ENCODE peak calls at places on chromosome 22, in five cellular contexts. One of them, this sample, is unnamed.

GRCh38 chr22:18970948-18971315 is 34.8 kb upstream of the PRODH start:
- DNase-seq in spleen: no peak
- DNase-seq in gastrocnemius medialis: no peak
- DNase-seq in uterus: no peak
- DNase-seq in neural progenitor cell: peak
- DNase-seq in this sample: no peak

GRCh38 chr22:47194476-47195155 is 432.2 kb downstream of the TBC1D22A start:
- DNase-seq in spleen: peak
- DNase-seq in gastrocnemius medialis: no peak
- DNase-seq in uterus: no peak
- DNase-seq in neural progenitor cell: no peak
- DNase-seq in this sample: no peak

GRCh38 chr22:16601437-16602223 is 9.0 kb upstream of the CCT8L2 start:
- DNase-seq in spleen: peak
- DNase-seq in gastrocnemius medialis: no peak
- DNase-seq in uterus: no peak
- DNase-seq in neural progenitor cell: no peak
- DNase-seq in this sample: no peak

GRCh38 chr22:33362702-33363101 is 304.5 kb upstream of the SYN3 start:
- DNase-seq in spleen: no peak
- DNase-seq in gastrocnemius medialis: no peak
- DNase-seq in uterus: no peak
- DNase-seq in neural progenitor cell: no peak
- DNase-seq in this sample: no peak

GRCh38 chr22:48205790-48206189 is 1443.3 kb downstream of the TBC1D22A start:
- DNase-seq in spleen: no peak
- DNase-seq in gastrocnemius medialis: no peak
- DNase-seq in uterus: no peak
- DNase-seq in neural progenitor cell: no peak
- DNase-seq in this sample: no peak

GRCh38 chr22:19495562-19496323 is 16.0 kb downstream of the CDC45 start:
- DNase-seq in spleen: no peak
- DNase-seq in gastrocnemius medialis: no peak
- DNase-seq in uterus: no peak
- DNase-seq in neural progenitor cell: no peak
- DNase-seq in this sample: no peak

GRCh38 chr22:22342697-22343602 is 98.4 kb downstream of the VPREB1 start:
- DNase-seq in spleen: peak
- DNase-seq in gastrocnemius medialis: no peak
- DNase-seq in uterus: no peak
- DNase-seq in neural progenitor cell: peak
- DNase-seq in this sample: peak

GRCh38 chr22:49420651-49421050 is 407.0 kb downstream of the BRD1 start:
- DNase-seq in spleen: no peak
- DNase-seq in gastrocnemius medialis: no peak
- DNase-seq in uterus: no peak
- DNase-seq in neural progenitor cell: no peak
- DNase-seq in this sample: no peak

GRCh38 chr22:43269325-43270040 is 73.7 kb downstream of the SCUBE1 start:
- DNase-seq in spleen: no peak
- DNase-seq in gastrocnemius medialis: no peak
- DNase-seq in uterus: no peak
- DNase-seq in neural progenitor cell: peak
- DNase-seq in this sample: no peak

GRCh38 chr22:17172172-17172833 is 13.2 kb upstream of the HDHD5 start:
- DNase-seq in spleen: peak
- DNase-seq in gastrocnemius medialis: no peak
- DNase-seq in uterus: peak
- DNase-seq in neural progenitor cell: no peak
- DNase-seq in this sample: no peak

GRCh38 chr22:35961480-35961902 is 67.1 kb downstream of the RBFOX2 start:
- DNase-seq in spleen: no peak
- DNase-seq in gastrocnemius medialis: no peak
- DNase-seq in uterus: peak
- DNase-seq in neural progenitor cell: peak
- DNase-seq in this sample: no peak

GRCh38 chr22:26650722-26651421 is 6.5 kb upstream of the MIAT start:
- DNase-seq in spleen: no peak
- DNase-seq in gastrocnemius medialis: no peak
- DNase-seq in uterus: no peak
- DNase-seq in neural progenitor cell: no peak
- DNase-seq in this sample: peak

GRCh38 chr22:19723165-19723989 is at the start of gene GP1BB:
- DNase-seq in spleen: no peak
- DNase-seq in gastrocnemius medialis: no peak
- DNase-seq in uterus: no peak
- DNase-seq in neural progenitor cell: peak
- DNase-seq in this sample: peak

GRCh38 chr22:23836692-23837495 is 1.9 kb downstream of the DERL3 start:
- DNase-seq in spleen: peak
- DNase-seq in gastrocnemius medialis: no peak
- DNase-seq in uterus: no peak
- DNase-seq in neural progenitor cell: no peak
- DNase-seq in this sample: no peak

GRCh38 chr22:48227341-48228018 is 1465.0 kb downstream of the TBC1D22A start:
- DNase-seq in spleen: peak
- DNase-seq in gastrocnemius medialis: no peak
- DNase-seq in uterus: no peak
- DNase-seq in neural progenitor cell: no peak
- DNase-seq in this sample: no peak

GRCh38 chr22:25566812-25567211 is 2.3 kb downstream of the GRK3 start:
- DNase-seq in spleen: no peak
- DNase-seq in gastrocnemius medialis: no peak
- DNase-seq in uterus: no peak
- DNase-seq in neural progenitor cell: no peak
- DNase-seq in this sample: peak

GRCh38 chr22:25567305-25567704 is 2.8 kb downstream of the GRK3 start:
- DNase-seq in spleen: no peak
- DNase-seq in gastrocnemius medialis: no peak
- DNase-seq in uterus: no peak
- DNase-seq in neural progenitor cell: no peak
- DNase-seq in this sample: peak

GRCh38 chr22:25564979-25565677 is 653 bp downstream of the GRK3 start:
- DNase-seq in spleen: peak
- DNase-seq in gastrocnemius medialis: no peak
- DNase-seq in uterus: peak
- DNase-seq in neural progenitor cell: peak
- DNase-seq in this sample: no peak

GRCh38 chr22:25564320-25564978 is at the start of gene GRK3:
- DNase-seq in spleen: peak
- DNase-seq in gastrocnemius medialis: peak
- DNase-seq in uterus: peak
- DNase-seq in neural progenitor cell: peak
- DNase-seq in this sample: peak

DNA sequence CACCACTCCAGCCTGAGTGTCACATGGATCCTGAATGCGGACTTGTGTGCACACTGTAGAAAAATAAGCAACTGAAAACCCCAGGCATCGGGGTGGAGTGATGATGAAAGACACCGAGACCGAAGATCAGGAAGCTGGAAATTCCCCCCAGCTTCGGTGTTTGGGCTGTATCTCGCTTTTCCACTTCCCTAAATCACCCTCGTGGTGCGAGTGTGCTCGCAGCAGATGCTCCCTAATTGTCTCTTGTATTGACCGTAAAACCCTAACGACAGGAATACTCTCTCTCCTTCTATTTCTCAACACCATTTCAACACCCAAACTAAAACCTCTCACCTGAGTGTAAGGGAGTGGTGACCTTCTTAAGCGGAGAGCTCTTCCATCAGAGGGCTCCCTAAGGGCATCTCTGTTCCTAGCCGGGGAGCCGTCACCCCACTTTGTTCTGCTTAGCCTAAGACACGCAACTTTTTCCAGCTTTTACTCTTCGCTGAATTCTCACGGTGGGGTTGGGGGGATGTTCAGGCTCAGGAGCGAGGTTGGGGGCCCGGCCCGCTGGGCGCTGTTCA is 637 bp upstream of the GRK3 start:
- DNase-seq in spleen: no peak
- DNase-seq in gastrocnemius medialis: no peak
- DNase-seq in uterus: no peak
- DNase-seq in neural progenitor cell: peak
- DNase-seq in this sample: peak
- TF ChIP-seq CTCF in spleen: no peak
- TF ChIP-seq CTCF in gastrocnemius medialis: no peak
- TF ChIP-seq CTCF in uterus: no peak
- TF ChIP-seq CTCF in neural progenitor cell: no peak
- TF ChIP-seq CTCF in this sample: no peak

DNA sequence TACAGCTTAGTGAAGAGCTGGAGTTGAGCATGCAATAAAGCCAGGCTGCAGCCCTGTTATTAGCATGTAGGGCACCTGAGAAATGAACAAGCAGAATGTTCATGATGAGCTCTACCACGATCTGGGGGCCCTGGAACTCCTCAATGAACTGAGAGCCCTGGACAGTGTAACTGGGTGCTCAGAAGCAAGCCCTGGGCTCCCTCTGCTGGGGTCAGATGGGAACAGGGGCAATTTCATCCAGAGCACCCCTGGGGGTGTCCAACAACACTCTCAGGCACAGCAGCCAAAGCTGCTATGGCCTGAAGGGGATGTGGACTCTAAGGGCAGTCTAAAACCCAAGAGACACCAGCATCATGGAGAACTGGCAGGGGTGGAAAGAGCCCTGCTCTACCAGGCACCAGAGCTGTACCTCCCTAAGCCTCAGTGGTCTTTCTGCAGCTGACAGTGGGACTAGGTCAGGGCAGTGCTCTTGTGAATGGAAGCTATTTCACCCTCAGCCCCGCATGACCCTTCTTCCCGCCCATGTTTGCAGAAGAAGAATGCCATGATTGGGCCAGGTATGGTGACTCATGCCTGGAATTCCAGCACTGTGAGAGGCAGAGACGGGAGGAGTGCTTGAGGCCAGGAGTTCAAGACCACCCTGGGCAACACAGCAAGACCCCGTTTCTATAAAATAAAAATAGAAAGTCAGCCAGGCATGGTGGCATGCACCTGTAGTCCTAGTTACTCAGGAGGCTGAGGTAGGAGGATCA is 28.9 kb downstream of the THOC5 start:
- DNase-seq in spleen: peak
- DNase-seq in gastrocnemius medialis: no peak
- DNase-seq in uterus: no peak
- DNase-seq in neural progenitor cell: peak
- DNase-seq in this sample: peak
- TF ChIP-seq CTCF in spleen: peak
- TF ChIP-seq CTCF in gastrocnemius medialis: peak
- TF ChIP-seq CTCF in uterus: no peak
- TF ChIP-seq CTCF in neural progenitor cell: peak
- TF ChIP-seq CTCF in this sample: peak

GRCh38 chr22:42114721-42115120 is 15.9 kb downstream of the CYP2D6 start:
- DNase-seq in spleen: no peak
- DNase-seq in gastrocnemius medialis: no peak
- DNase-seq in uterus: no peak
- DNase-seq in neural progenitor cell: peak
- DNase-seq in this sample: no peak

GRCh38 chr22:42111798-42112197 is 18.8 kb downstream of the CYP2D6 start:
- DNase-seq in spleen: no peak
- DNase-seq in gastrocnemius medialis: no peak
- DNase-seq in uterus: no peak
- DNase-seq in neural progenitor cell: no peak
- DNase-seq in this sample: no peak

DNA sequence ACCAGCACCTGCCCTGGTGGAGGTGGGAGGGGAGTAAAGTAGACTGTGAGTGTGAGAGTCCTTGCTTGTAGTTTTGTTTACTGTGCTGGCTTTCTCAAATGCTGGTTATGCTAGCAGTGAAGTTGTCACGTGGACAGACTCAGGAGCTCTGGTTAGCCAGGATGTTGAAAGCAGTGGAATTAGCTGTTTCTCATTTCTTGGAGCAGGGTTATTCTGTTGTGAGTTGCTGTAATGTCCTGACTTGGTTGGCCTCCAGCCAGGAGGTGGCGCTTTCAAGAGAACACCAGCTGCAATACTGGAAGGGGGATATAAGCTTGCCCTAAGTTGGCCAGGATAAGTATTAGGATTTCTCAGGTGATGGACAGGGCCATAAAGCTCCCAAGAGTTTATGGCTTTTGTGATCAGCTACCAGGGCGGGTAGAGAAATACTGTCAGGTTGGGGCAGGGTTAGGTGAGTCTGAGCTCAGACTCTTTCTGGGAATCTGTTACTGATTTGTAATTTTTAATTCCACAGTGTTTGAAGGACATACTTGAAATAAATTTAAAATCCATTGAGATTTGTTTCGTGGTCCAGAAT is 13.7 kb downstream of the CYP2D6 start:
- DNase-seq in spleen: no peak
- DNase-seq in gastrocnemius medialis: no peak
- DNase-seq in uterus: no peak
- DNase-seq in neural progenitor cell: peak
- DNase-seq in this sample: no peak
- TF ChIP-seq CTCF in spleen: no peak
- TF ChIP-seq CTCF in gastrocnemius medialis: no peak
- TF ChIP-seq CTCF in uterus: no peak
- TF ChIP-seq CTCF in neural progenitor cell: peak
- TF ChIP-seq CTCF in this sample: no peak

GRCh38 chr22:45995405-45996101 is 18.6 kb upstream of the WNT7B start:
- DNase-seq in spleen: peak
- DNase-seq in gastrocnemius medialis: no peak
- DNase-seq in uterus: no peak
- DNase-seq in neural progenitor cell: no peak
- DNase-seq in this sample: no peak

GRCh38 chr22:45997077-45997774 is 20.3 kb upstream of the WNT7B start:
- DNase-seq in spleen: peak
- DNase-seq in gastrocnemius medialis: peak
- DNase-seq in uterus: peak
- DNase-seq in neural progenitor cell: peak
- DNase-seq in this sample: peak

GRCh38 chr22:45994516-45995404 is 17.8 kb upstream of the WNT7B start:
- DNase-seq in spleen: peak
- DNase-seq in gastrocnemius medialis: peak
- DNase-seq in uterus: peak
- DNase-seq in neural progenitor cell: peak
- DNase-seq in this sample: peak

GRCh38 chr22:45997775-45998637 is 21.0 kb upstream of the WNT7B start:
- DNase-seq in spleen: peak
- DNase-seq in gastrocnemius medialis: no peak
- DNase-seq in uterus: no peak
- DNase-seq in neural progenitor cell: no peak
- DNase-seq in this sample: no peak

DNA sequence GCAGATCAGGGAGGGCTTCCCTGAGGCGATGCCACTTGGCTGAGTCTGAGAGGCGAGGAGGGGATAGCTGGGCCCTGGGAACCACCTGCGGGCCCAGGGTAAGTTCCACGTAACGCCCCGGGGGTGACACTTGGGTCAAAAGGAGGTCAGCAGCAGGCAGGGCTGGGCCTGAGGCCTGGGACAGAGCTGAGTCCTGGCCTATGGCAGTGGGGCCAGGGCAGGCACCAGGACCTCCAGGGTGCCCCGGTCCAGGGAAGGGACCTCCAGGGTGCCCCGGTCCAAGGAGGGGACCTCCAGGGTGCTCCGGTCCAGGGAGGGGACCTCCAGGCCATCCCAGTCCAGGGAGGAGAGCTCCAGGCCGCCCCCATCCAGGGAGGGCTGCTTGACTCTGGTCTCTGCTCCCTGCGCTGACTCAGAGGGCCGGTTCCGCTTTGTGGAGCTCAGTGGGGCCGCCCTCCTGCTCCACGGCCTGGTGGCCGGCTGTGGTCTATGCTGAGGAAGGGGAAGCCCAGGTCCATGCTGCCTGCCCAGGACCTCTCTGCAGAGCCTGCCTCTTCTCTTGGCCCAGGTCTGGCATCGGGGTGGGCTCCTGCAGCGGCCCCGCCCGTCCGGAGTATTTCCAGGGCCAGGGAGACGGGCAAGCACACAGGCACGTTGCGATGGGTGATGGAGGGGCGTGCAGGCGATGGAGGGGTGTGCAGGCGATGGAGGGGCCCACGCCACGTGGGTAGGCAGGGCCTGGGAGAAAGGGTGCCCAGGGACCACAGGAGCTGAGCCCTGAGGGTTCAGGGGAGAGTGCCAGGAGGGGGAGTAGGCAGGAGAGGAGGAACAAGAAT is 19.5 kb upstream of the WNT7B start:
- DNase-seq in spleen: peak
- DNase-seq in gastrocnemius medialis: peak
- DNase-seq in uterus: peak
- DNase-seq in neural progenitor cell: no peak
- DNase-seq in this sample: peak
- TF ChIP-seq CTCF in spleen: no peak
- TF ChIP-seq CTCF in gastrocnemius medialis: no peak
- TF ChIP-seq CTCF in uterus: no peak
- TF ChIP-seq CTCF in neural progenitor cell: no peak
- TF ChIP-seq CTCF in this sample: no peak